ENCODE peak calls at places on chromosomes 7 and 10, in nine cellular contexts. B is nephron progenitor cell, L is heart left ventricle, T is T-helper 2 cell, N is Calu3, W is GM18507, S is fibroblast of pulmonary artery, P is Peyer's patch, F is kidney glomerular epithelial cell. Q is an unnamed sample.

GRCh38 chr10:59060852-59061251 is 115.6 kb upstream of the PHYHIPL start:
- DNase-seq in S (no peak), F (no peak), L (no peak), W (no peak), N (no peak), P (no peak), T (no peak), B (no peak), Q (no peak)

GRCh38 chr10:73855413-73855812 is 18.9 kb downstream of the CAMK2G start:
- DNase-seq in B (no peak), L (no peak), S (no peak), W (no peak), T (no peak), N (no peak), F (no peak), P (no peak), Q (peak)

GRCh38 chr7:29353810-29354209 is 159.2 kb downstream of the CHN2 start:
- DNase-seq in P (no peak), W (no peak), T (no peak), F (no peak), B (no peak), L (no peak), N (no peak), S (no peak), Q (no peak)

GRCh38 chr10:18216482-18216881 is 76.3 kb downstream of the CACNB2 start:
- DNase-seq in F (peak), T (no peak), S (peak), N (no peak), W (no peak), L (no peak), P (no peak), B (no peak), Q (no peak)

GRCh38 chr7:44867073-44867990 is 18.0 kb downstream of the PURB start:
- DNase-seq in W (no peak), S (peak), L (no peak), B (no peak), P (no peak), T (no peak), F (peak), N (no peak), Q (no peak)

GRCh38 chr10:114379631-114380041 is 24.7 kb downstream of the AFAP1L2 start:
- DNase-seq in W (no peak), P (no peak), F (no peak), N (no peak), S (no peak), B (no peak), T (no peak), L (no peak), Q (no peak)

GRCh38 chr7:37220664-37221063 is 228.0 kb downstream of the ELMO1 start:
- DNase-seq in W (no peak), N (no peak), B (no peak), P (no peak), S (no peak), F (no peak), T (no peak), L (no peak), Q (no peak)

GRCh38 chr10:85111271-85111670 is 782.9 kb downstream of the CCSER2 start:
- DNase-seq in S (no peak), F (no peak), P (no peak), W (no peak), T (no peak), B (no peak), N (no peak), L (no peak), Q (no peak)

GRCh38 chr10:79221110-79222051 is 125.9 kb upstream of the PPIF start:
- DNase-seq in F (peak), P (peak), T (no peak), B (peak), L (peak), W (no peak), S (peak), N (no peak), Q (peak)

GRCh38 chr10:103476046-103476768 is 2.8 kb downstream of the CALHM3 start:
- DNase-seq in T (no peak), P (no peak), F (no peak), B (peak), N (no peak), S (peak), W (no peak), L (no peak), Q (no peak)

GRCh38 chr7:29865526-29865925 is 59.2 kb downstream of the WIPF3 start:
- DNase-seq in B (no peak), T (no peak), S (peak), N (no peak), L (peak), P (no peak), W (no peak), F (peak), Q (no peak)

GRCh38 chr7:18119985-18120384 is 92.3 kb upstream of the PRPS1L1 start:
- DNase-seq in P (no peak), T (no peak), B (no peak), S (peak), W (no peak), F (no peak), N (peak), L (peak), Q (no peak)

GRCh38 chr10:77715081-77715480 is 77.5 kb upstream of the KCNMA1 start:
- DNase-seq in L (no peak), T (no peak), P (no peak), F (no peak), S (no peak), N (peak), W (no peak), B (no peak), Q (no peak)

GRCh38 chr7:15011289-15011688 is 108.7 kb upstream of the DGKB start:
- DNase-seq in T (no peak), P (no peak), S (no peak), L (no peak), N (no peak), B (no peak), W (no peak), F (no peak), Q (no peak)

GRCh38 chr7:155804431-155804831 is 7.8 kb downstream of the SHH start:
- DNase-seq in L (peak), T (no peak), F (no peak), W (no peak), P (no peak), S (no peak), N (no peak), B (no peak), Q (peak)

GRCh38 chr10:112650588-112651030 is 203.6 kb downstream of the VTI1A start:
- DNase-seq in P (no peak), L (no peak), T (no peak), N (no peak), B (no peak), F (no peak), W (no peak), S (peak), Q (no peak)

GRCh38 chr10:59997807-59998525 is 91.6 kb upstream of the CCDC6 start:
- DNase-seq in W (no peak), L (no peak), F (no peak), N (no peak), S (no peak), P (no peak), B (no peak), T (no peak), Q (peak)

GRCh38 chr10:122112625-122113160 is 123.7 kb downstream of the TACC2 start:
- DNase-seq in F (peak), W (no peak), L (peak), N (peak), S (peak), T (no peak), B (peak), P (peak), Q (peak)

GRCh38 chr10:84195044-84195830 is 900 bp downstream of the CDHR1 start:
- DNase-seq in W (no peak), F (no peak), T (no peak), B (peak), P (peak), S (no peak), N (no peak), L (no peak), Q (no peak)

GRCh38 chr7:116434820-116435341 is 64.7 kb upstream of the CAV2 start:
- DNase-seq in F (peak), P (no peak), N (no peak), S (peak), W (no peak), L (no peak), B (no peak), T (no peak), Q (no peak)

GRCh38 chr10:2623675-2624274 is 443.6 kb upstream of the PFKP start:
- DNase-seq in T (no peak), B (no peak), N (no peak), P (no peak), S (no peak), F (no peak), L (no peak), W (no peak), Q (no peak)

GRCh38 chr10:49739426-49739825 is 22.7 kb downstream of the OGDHL start:
- DNase-seq in L (peak), S (no peak), T (no peak), P (no peak), W (no peak), N (no peak), B (no peak), F (no peak), Q (peak)

GRCh38 chr7:26127411-26127810 is 24.6 kb upstream of the NFE2L3 start:
- DNase-seq in F (no peak), B (no peak), P (peak), S (no peak), N (no peak), T (no peak), W (no peak), L (no peak), Q (no peak)

GRCh38 chr7:66731986-66732385 is 8.5 kb upstream of the RABGEF1 start:
- DNase-seq in N (no peak), P (no peak), S (no peak), B (no peak), L (no peak), F (no peak), W (no peak), T (no peak), Q (no peak)

GRCh38 chr10:1268856-1269255 is 212.7 kb downstream of the WDR37 start:
- DNase-seq in T (no peak), B (no peak), W (no peak), P (no peak), S (no peak), N (no peak), L (no peak), F (no peak), Q (no peak)

GRCh38 chr10:118735294-118735693 is 19.5 kb downstream of the CACUL1 start:
- DNase-seq in P (no peak), N (no peak), L (no peak), B (no peak), T (no peak), W (no peak), S (no peak), F (no peak), Q (no peak)

GRCh38 chr7:123327661-123328060 is 127.9 kb upstream of the SLC13A1 start:
- DNase-seq in T (no peak), P (no peak), B (no peak), N (no peak), L (no peak), F (no peak), S (no peak), W (no peak), Q (no peak)

GRCh38 chr10:125057158-125058001 is 103.0 kb downstream of the CTBP2 start:
- DNase-seq in S (peak), L (peak), F (no peak), W (no peak), P (peak), N (no peak), B (peak), T (no peak), Q (peak)

GRCh38 chr10:90326498-90327267 is 531.2 kb downstream of the HTR7 start:
- DNase-seq in B (no peak), W (no peak), N (no peak), F (peak), S (peak), L (no peak), P (no peak), T (no peak), Q (no peak)

GRCh38 chr7:158028971-158029370 is 558.7 kb downstream of the PTPRN2 start:
- DNase-seq in B (no peak), S (no peak), F (no peak), L (no peak), N (no peak), P (peak), T (no peak), W (no peak), Q (no peak)

GRCh38 chr7:47446871-47447466 is 134.9 kb downstream of the TNS3 start:
- DNase-seq in S (no peak), T (no peak), N (no peak), P (no peak), F (no peak), B (no peak), W (no peak), L (no peak), Q (no peak)

GRCh38 chr7:26630941-26631580 is 233.3 kb downstream of the SKAP2 start:
- DNase-seq in F (no peak), B (no peak), S (no peak), N (no peak), L (no peak), W (no peak), P (no peak), T (no peak), Q (no peak)

GRCh38 chr7:23696916-23697441 is 13.0 kb upstream of the STK31 start:
- DNase-seq in L (peak), B (peak), T (peak), N (peak), P (peak), W (no peak), S (peak), F (peak), Q (peak)

GRCh38 chr10:122143238-122143841 is 127.8 kb upstream of the BTBD16 start:
- DNase-seq in S (no peak), T (no peak), F (no peak), W (no peak), N (no peak), B (no peak), P (no peak), L (peak), Q (no peak)

GRCh38 chr7:77444123-77444522 is 28.0 kb upstream of the GSAP start:
- DNase-seq in W (no peak), P (no peak), T (no peak), S (peak), L (no peak), F (no peak), N (no peak), B (no peak), Q (no peak)

GRCh38 chr10:91603931-91604331 is 28.9 kb downstream of the PPP1R3C start:
- DNase-seq in S (peak), T (no peak), P (no peak), W (no peak), L (no peak), F (peak), B (no peak), N (peak), Q (no peak)

GRCh38 chr10:99595770-99596465 is 24.3 kb downstream of the SLC25A28 start:
- DNase-seq in W (no peak), L (no peak), F (no peak), N (no peak), B (peak), T (no peak), P (no peak), S (no peak), Q (no peak)

GRCh38 chr10:117663750-117664149 is 121.2 kb downstream of the EMX2 start:
- DNase-seq in N (no peak), P (no peak), B (no peak), F (peak), T (no peak), S (peak), W (peak), L (no peak), Q (no peak)

GRCh38 chr10:24642921-24643678 is 80.6 kb downstream of the ARHGAP21 start:
- DNase-seq in S (peak), N (peak), L (no peak), P (no peak), W (no peak), B (no peak), T (no peak), F (peak), Q (peak)